ENCODE peak calls at places on chromosomes 16 and 17, in four cellular contexts. J is IMR-90, K is adrenal gland, Q is heart right ventricle. A is an unnamed sample.

GRCh38 chr17:56018202-56018601 is 135.1 kb upstream of the ANKFN1 start:
- DNase-seq in K (no peak), J (no peak), Q (no peak), A (no peak)

GRCh38 chr17:44829558-44830358 is at the start of gene GJC1:
- DNase-seq in J (no peak), Q (peak), K (peak), A (peak)

GRCh38 chr16:22400899-22401298 is 26.5 kb upstream of the CDR2 start:
- DNase-seq in J (no peak), Q (no peak), K (no peak), A (no peak)

GRCh38 chr17:72733619-72734282 is 358.7 kb downstream of the SLC39A11 start:
- DNase-seq in Q (no peak), J (no peak), K (no peak), A (no peak)

GRCh38 chr17:54007855-54008254 is 185.1 kb downstream of the KIF2B start:
- DNase-seq in K (no peak), Q (no peak), J (no peak), A (no peak)

GRCh38 chr16:87457724-87458423 is 35.0 kb downstream of the ZCCHC14 start:
- DNase-seq in Q (no peak), J (peak), K (peak), A (peak)

GRCh38 chr17:83190601-83191387 is 111.4 kb downstream of the METRNL start:
- DNase-seq in K (no peak), J (no peak), Q (no peak), A (no peak)

GRCh38 chr16:81179219-81179618 is 59.3 kb upstream of the BCO1 start:
- DNase-seq in Q (no peak), J (no peak), K (no peak), A (no peak)

GRCh38 chr16:74321356-74321755 is 24.7 kb downstream of the PSMD7 start:
- DNase-seq in K (peak), J (no peak), Q (no peak), A (no peak)

GRCh38 chr16:17302620-17303019 is 168.1 kb downstream of the XYLT1 start:
- DNase-seq in J (no peak), K (no peak), Q (no peak), A (peak)

GRCh38 chr16:12340151-12340733 is 363.7 kb downstream of the SNX29 start:
- DNase-seq in K (peak), Q (no peak), J (peak), A (peak)

GRCh38 chr17:27511921-27512320 is 55.7 kb downstream of the KSR1 start:
- DNase-seq in Q (no peak), J (no peak), K (no peak), A (no peak)

GRCh38 chr16:31451681-31452351 is 7.5 kb upstream of the ARMC5 start:
- DNase-seq in K (peak), Q (peak), J (peak), A (peak)

GRCh38 chr16:75559564-75560372 is 3.7 kb upstream of the TMEM231 start:
- DNase-seq in K (no peak), Q (peak), J (peak), A (peak)

GRCh38 chr16:49460786-49461470 is 87.3 kb downstream of the C16orf78 start:
- DNase-seq in K (no peak), Q (no peak), J (no peak), A (no peak)

GRCh38 chr17:40612510-40613244 is 34.9 kb downstream of the SMARCE1 start:
- DNase-seq in K (no peak), Q (no peak), J (no peak), A (no peak)

GRCh38 chr17:54901230-54901847 is 687 bp downstream of the TOM1L1 start:
- DNase-seq in K (peak), J (peak), Q (no peak), A (peak)

GRCh38 chr17:65054602-65055001 is 1.9 kb downstream of the GNA13 start:
- DNase-seq in J (no peak), Q (no peak), K (no peak), A (no peak)

GRCh38 chr17:15436399-15437369 is 30.7 kb downstream of the CDRT4 start:
- DNase-seq in Q (peak), J (peak), K (peak), A (no peak)

GRCh38 chr16:64910351-64910750 is 211.5 kb downstream of the CDH11 start:
- DNase-seq in J (peak), Q (peak), K (peak), A (peak)

GRCh38 chr16:15672514-15673167 is 22.6 kb downstream of the NDE1 start:
- DNase-seq in K (peak), Q (peak), J (peak), A (peak)

GRCh38 chr17:21171309-21171922 is 42.5 kb downstream of the TMEM11 start:
- DNase-seq in Q (no peak), K (no peak), J (no peak), A (no peak)

GRCh38 chr16:17277981-17278381 is 192.8 kb downstream of the XYLT1 start:
- DNase-seq in K (peak), J (peak), Q (peak), A (no peak)

GRCh38 chr17:47871048-47871447 is 20.1 kb upstream of the SP6 start:
- DNase-seq in Q (no peak), J (no peak), K (no peak), A (no peak)

GRCh38 chr16:67086829-67087228 is 22.9 kb upstream of the PHAF1 start:
- DNase-seq in K (no peak), Q (no peak), J (peak), A (no peak)

GRCh38 chr17:81833921-81834830 is 674 bp downstream of the PPP1R27 start:
- DNase-seq in J (no peak), Q (no peak), K (no peak), A (no peak)

GRCh38 chr17:19237389-19238166 is 412 bp downstream of the EPN2 start:
- DNase-seq in J (no peak), K (peak), Q (peak), A (no peak)

GRCh38 chr17:35079547-35079946 is 16.0 kb upstream of the RFFL start:
- DNase-seq in K (no peak), J (peak), Q (no peak), A (no peak)

GRCh38 chr17:76920364-76921139 is 52.3 kb downstream of the MGAT5B start:
- DNase-seq in Q (no peak), K (no peak), J (no peak), A (no peak)

GRCh38 chr16:65751622-65752598 is 614.6 kb upstream of the CDH5 start:
- DNase-seq in Q (no peak), K (peak), J (no peak), A (no peak)

GRCh38 chr16:56450275-56450889 is 750 bp downstream of the NUDT21 start:
- DNase-seq in K (no peak), Q (no peak), J (peak), A (no peak)

GRCh38 chr17:6162892-6163291 is 92.7 kb downstream of the WSCD1 start:
- DNase-seq in K (no peak), Q (no peak), J (no peak), A (no peak)

GRCh38 chr16:4376126-4376819 is 4.6 kb downstream of the VASN start:
- DNase-seq in K (peak), J (peak), Q (peak), A (peak)

GRCh38 chr16:4613636-4614570 is 785 bp downstream of the UBALD1 start:
- DNase-seq in K (peak), J (peak), Q (no peak), A (peak)

GRCh38 chr17:2435181-2435741 is 34.4 kb upstream of the MNT start:
- DNase-seq in Q (no peak), K (no peak), J (peak), A (peak)

GRCh38 chr16:47873434-47873833 is 282.4 kb downstream of the ABCC12 start:
- DNase-seq in J (no peak), K (no peak), Q (no peak), A (no peak)

GRCh38 chr16:17364319-17365210 is 106.2 kb downstream of the XYLT1 start:
- DNase-seq in K (no peak), Q (no peak), J (peak), A (peak)

GRCh38 chr17:74935048-74935447 is 650 bp upstream of the OTOP3 start:
- DNase-seq in K (no peak), J (no peak), Q (no peak), A (no peak)
- H3K4me3 ChIP-seq in K (no peak), J (no peak), Q (no peak), A (no peak)

DNA sequence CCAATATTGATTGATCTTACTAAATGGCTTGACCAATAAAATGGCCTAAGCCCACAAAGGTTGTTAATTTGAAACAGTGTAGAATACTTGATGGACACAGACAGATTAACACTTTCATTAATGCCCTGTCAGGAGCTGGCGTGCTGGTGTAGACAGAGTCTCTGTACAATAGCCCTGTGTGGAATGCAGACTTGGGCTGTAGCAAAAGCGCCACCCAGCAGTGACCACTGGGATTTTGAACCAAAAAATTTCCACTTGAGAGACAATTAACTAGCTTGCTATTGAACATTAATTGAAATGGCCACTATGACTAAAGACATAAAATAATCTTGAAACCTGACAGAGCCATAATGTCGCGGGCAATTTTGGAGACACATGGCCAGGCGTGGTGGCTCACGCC is 19.7 kb upstream of the GUCY2D start:
- DNase-seq in J (peak), K (no peak), Q (no peak), A (peak)
- TF ChIP-seq CTCF in J (peak), K (no peak), Q (peak), A (peak)

GRCh38 chr16:52498640-52499039 is 48.3 kb downstream of the TOX3 start:
- DNase-seq in J (no peak), Q (no peak), K (no peak), A (no peak)
- H3K4me3 ChIP-seq in J (no peak), Q (no peak), K (no peak), A (no peak)

GRCh38 chr16:84044108-84044488 is 1.5 kb upstream of the SLC38A8 start:
- DNase-seq in Q (no peak), J (peak), K (no peak), A (no peak)
- TF ChIP-seq CTCF in Q (no peak), J (peak), K (peak), A (peak)